ENCODE peak calls at places on chromosomes 3 and 15, in five cellular contexts. One of them, this sample, is unnamed.

GRCh38 chr3:135895106-135895733 is 70.3 kb upstream of the PPP2R3A start:
- DNase-seq in HepG2: peak
- DNase-seq in A549: peak
- DNase-seq in GM12878: peak
- DNase-seq in GM23338: peak
- DNase-seq in this sample: peak

GRCh38 chr3:126493731-126494130 is 18.0 kb upstream of the ZXDC start:
- DNase-seq in GM23338: no peak
- DNase-seq in HepG2: no peak
- DNase-seq in GM12878: no peak
- DNase-seq in A549: no peak
- DNase-seq in this sample: no peak

GRCh38 chr3:10198761-10199688 is 34.3 kb downstream of the IRAK2 start:
- DNase-seq in GM23338: no peak
- DNase-seq in GM12878: peak
- DNase-seq in A549: peak
- DNase-seq in HepG2: peak
- DNase-seq in this sample: peak

GRCh38 chr3:36653095-36653494 is 111.3 kb downstream of the DCLK3 start:
- DNase-seq in HepG2: no peak
- DNase-seq in GM12878: no peak
- DNase-seq in GM23338: no peak
- DNase-seq in A549: peak
- DNase-seq in this sample: no peak

GRCh38 chr15:92772061-92772460 is 116.5 kb upstream of the FAM174B start:
- DNase-seq in GM12878: no peak
- DNase-seq in A549: no peak
- DNase-seq in HepG2: no peak
- DNase-seq in GM23338: no peak
- DNase-seq in this sample: no peak

GRCh38 chr3:198081421-198081844 is 121.4 kb downstream of the LMLN start:
- DNase-seq in GM12878: no peak
- DNase-seq in HepG2: no peak
- DNase-seq in GM23338: peak
- DNase-seq in A549: no peak
- DNase-seq in this sample: no peak

GRCh38 chr3:179026636-179027035 is 45.0 kb downstream of the ZMAT3 start:
- DNase-seq in A549: no peak
- DNase-seq in HepG2: no peak
- DNase-seq in GM12878: no peak
- DNase-seq in GM23338: no peak
- DNase-seq in this sample: no peak

GRCh38 chr15:66651913-66652642 is 50.0 kb upstream of the SMAD6 start:
- DNase-seq in HepG2: peak
- DNase-seq in GM12878: no peak
- DNase-seq in GM23338: no peak
- DNase-seq in A549: no peak
- DNase-seq in this sample: no peak

GRCh38 chr15:101399431-101399830 is 90.1 kb downstream of the PCSK6 start:
- DNase-seq in HepG2: no peak
- DNase-seq in A549: no peak
- DNase-seq in GM12878: no peak
- DNase-seq in GM23338: no peak
- DNase-seq in this sample: no peak

GRCh38 chr3:116552261-116552660 is 107.0 kb upstream of the LSAMP start:
- DNase-seq in HepG2: no peak
- DNase-seq in GM12878: no peak
- DNase-seq in GM23338: no peak
- DNase-seq in A549: no peak
- DNase-seq in this sample: no peak

GRCh38 chr3:100310355-100310965 is 24.1 kb upstream of the NIT2 start:
- DNase-seq in GM23338: no peak
- DNase-seq in A549: no peak
- DNase-seq in HepG2: no peak
- DNase-seq in GM12878: no peak
- DNase-seq in this sample: no peak
- TF ChIP-seq JUNB in GM23338: no peak
- TF ChIP-seq JUNB in A549: no peak
- TF ChIP-seq JUNB in HepG2: no peak
- TF ChIP-seq JUNB in GM12878: no peak
- TF ChIP-seq JUNB in this sample: no peak

GRCh38 chr3:193556841-193557240 is 2.1 kb upstream of the ATP13A4 start:
- DNase-seq in A549: no peak
- DNase-seq in HepG2: no peak
- DNase-seq in GM23338: no peak
- DNase-seq in GM12878: no peak
- DNase-seq in this sample: no peak

GRCh38 chr3:193560870-193561269 is 6.2 kb upstream of the ATP13A4 start:
- DNase-seq in A549: no peak
- DNase-seq in GM12878: no peak
- DNase-seq in GM23338: no peak
- DNase-seq in HepG2: no peak
- DNase-seq in this sample: no peak

GRCh38 chr3:193563429-193563828 is 8.7 kb upstream of the ATP13A4 start:
- DNase-seq in GM23338: no peak
- DNase-seq in A549: no peak
- DNase-seq in GM12878: no peak
- DNase-seq in HepG2: no peak
- DNase-seq in this sample: no peak

GRCh38 chr3:193559100-193559499 is 4.4 kb upstream of the ATP13A4 start:
- DNase-seq in GM12878: no peak
- DNase-seq in HepG2: no peak
- DNase-seq in A549: no peak
- DNase-seq in GM23338: no peak
- DNase-seq in this sample: no peak

DNA sequence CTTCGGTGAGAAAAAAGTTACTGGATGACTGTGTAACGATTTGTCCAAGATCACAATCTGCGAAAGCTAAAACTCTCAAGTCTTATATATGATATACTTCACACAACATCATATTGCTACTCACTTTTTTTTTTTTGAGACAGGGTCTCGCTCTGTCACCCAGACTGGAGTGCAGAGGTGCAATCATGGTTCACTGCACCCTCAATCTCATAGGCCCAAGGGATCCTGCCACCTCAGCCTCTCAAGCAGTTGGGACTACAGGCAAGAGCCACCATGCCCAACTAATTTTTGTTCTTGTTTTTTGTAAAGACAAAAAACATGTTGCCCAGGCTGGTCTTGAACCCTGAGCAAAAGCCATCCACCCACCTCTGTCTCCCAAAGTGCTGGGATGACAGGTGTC is 5.4 kb upstream of the ATP13A4 start:
- DNase-seq in GM12878: no peak
- DNase-seq in GM23338: no peak
- DNase-seq in HepG2: no peak
- DNase-seq in A549: no peak
- DNase-seq in this sample: no peak
- TF ChIP-seq JUNB in GM12878: no peak
- TF ChIP-seq JUNB in GM23338: no peak
- TF ChIP-seq JUNB in HepG2: no peak
- TF ChIP-seq JUNB in A549: no peak
- TF ChIP-seq JUNB in this sample: no peak

DNA sequence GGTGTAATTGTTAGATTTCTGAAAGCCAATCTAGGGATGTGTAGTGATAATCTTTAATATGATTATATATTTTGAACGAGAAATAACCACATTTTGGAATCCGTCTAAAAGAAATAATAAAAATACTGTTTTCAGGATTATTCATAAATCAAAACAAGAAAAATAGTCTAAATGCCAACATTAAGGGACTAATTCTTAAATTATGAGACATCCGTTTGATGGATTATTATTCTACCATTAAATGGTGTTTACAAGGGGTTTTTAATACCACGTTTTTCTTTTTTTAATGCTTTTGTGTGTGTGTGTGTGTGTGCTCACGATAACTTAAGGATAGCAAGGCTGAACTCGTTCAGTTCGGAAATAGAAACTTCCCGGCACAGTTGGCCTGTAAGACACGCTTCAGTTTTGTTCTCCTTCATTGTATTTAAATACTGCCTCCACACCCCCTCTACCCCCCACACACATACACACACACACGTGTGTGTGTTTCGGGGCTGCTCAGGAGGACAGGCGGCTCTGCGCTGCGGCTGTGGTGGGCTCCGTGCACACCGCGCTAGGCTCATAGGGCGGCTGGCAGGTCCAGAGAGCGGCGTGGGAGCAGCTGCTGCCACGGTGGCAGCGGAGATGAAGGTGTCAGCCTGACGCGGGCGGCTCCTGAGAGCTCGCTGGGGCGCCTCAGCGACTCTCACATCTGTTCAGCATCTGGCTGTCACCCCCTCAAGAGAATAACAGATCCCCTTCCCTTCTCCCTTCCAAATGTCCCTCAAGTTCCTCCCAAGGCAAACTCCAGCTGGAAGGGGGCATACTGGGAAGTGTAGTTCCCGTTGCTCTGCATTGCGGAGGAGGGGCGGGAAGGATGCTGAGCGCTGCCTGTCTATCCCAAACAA is 23.0 kb upstream of the ANP32A start:
- DNase-seq in GM23338: peak
- DNase-seq in HepG2: no peak
- DNase-seq in GM12878: no peak
- DNase-seq in A549: no peak
- DNase-seq in this sample: no peak
- TF ChIP-seq JUNB in GM23338: no peak
- TF ChIP-seq JUNB in HepG2: no peak
- TF ChIP-seq JUNB in GM12878: no peak
- TF ChIP-seq JUNB in A549: no peak
- TF ChIP-seq JUNB in this sample: no peak

GRCh38 chr15:44535509-44536297 is 1.2 kb upstream of the EIF3J start:
- DNase-seq in HepG2: peak
- DNase-seq in GM12878: no peak
- DNase-seq in A549: peak
- DNase-seq in GM23338: peak
- DNase-seq in this sample: peak
- TF ChIP-seq JUNB in HepG2: no peak
- TF ChIP-seq JUNB in GM12878: no peak
- TF ChIP-seq JUNB in A549: no peak
- TF ChIP-seq JUNB in GM23338: no peak
- TF ChIP-seq JUNB in this sample: no peak

DNA sequence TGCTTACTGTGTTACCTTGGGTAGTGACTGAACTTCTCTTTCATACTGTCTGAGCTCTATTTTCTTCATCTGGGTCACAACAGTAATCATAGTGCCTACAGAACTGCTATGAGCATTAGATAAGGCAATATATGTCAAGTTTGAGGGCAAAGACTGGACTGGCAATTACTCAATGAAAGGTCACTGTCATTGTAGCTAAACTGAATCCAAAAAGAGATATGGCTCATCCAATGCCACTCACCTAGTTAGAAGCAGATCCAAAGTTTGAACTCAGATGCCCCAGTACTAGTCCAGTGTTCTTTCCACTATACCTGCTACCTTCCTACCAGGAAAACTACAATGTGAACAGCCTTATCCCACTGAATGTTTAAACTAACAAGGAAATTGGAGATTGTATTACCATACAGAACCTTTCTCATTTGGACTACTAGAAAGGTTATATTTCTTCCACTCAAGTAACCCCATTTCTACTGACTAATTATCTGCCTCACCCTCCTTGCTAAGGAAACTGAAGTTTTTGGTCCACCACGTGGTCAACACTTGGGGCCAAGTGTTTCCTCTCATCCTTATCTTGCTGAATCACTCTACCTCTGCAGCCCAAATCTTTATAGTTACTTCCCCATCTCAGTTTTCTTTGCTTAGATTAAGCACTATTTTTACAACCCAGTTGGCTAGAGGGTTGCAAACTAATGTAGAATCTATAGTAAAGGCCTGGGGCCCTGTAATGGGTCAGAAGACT is 202.3 kb upstream of the LPP start:
- DNase-seq in GM12878: no peak
- DNase-seq in GM23338: no peak
- DNase-seq in HepG2: no peak
- DNase-seq in A549: no peak
- DNase-seq in this sample: no peak
- TF ChIP-seq JUNB in GM12878: no peak
- TF ChIP-seq JUNB in GM23338: no peak
- TF ChIP-seq JUNB in HepG2: no peak
- TF ChIP-seq JUNB in A549: no peak
- TF ChIP-seq JUNB in this sample: no peak

DNA sequence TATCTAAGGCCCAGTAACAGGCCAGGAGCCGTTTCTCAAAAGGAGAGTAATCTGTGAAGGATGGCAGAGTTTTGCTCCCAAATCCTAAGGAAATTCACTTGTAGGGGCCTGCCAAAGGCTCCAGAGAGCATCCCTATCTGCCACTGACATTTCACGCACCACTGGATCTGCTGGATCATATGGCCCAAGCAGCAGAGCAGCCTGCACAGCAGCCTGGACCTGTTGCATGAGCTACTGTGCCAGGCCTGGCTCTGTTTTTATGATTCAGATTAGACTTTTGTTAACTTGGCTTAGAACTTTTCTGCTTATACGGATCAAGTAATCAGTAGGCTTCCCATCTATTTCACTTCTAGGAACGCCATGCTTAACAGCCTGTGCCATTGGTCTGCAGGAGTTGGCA is 70.7 kb downstream of the CHRD start:
- DNase-seq in HepG2: no peak
- DNase-seq in GM23338: no peak
- DNase-seq in A549: no peak
- DNase-seq in GM12878: no peak
- DNase-seq in this sample: no peak
- TF ChIP-seq JUNB in HepG2: no peak
- TF ChIP-seq JUNB in GM23338: no peak
- TF ChIP-seq JUNB in A549: no peak
- TF ChIP-seq JUNB in GM12878: no peak
- TF ChIP-seq JUNB in this sample: no peak

GRCh38 chr15:49627407-49627877 is 6.6 kb downstream of the DTWD1 start:
- DNase-seq in GM23338: no peak
- DNase-seq in GM12878: no peak
- DNase-seq in A549: peak
- DNase-seq in HepG2: peak
- DNase-seq in this sample: no peak
- TF ChIP-seq JUNB in GM23338: no peak
- TF ChIP-seq JUNB in GM12878: no peak
- TF ChIP-seq JUNB in A549: peak
- TF ChIP-seq JUNB in HepG2: no peak
- TF ChIP-seq JUNB in this sample: no peak

DNA sequence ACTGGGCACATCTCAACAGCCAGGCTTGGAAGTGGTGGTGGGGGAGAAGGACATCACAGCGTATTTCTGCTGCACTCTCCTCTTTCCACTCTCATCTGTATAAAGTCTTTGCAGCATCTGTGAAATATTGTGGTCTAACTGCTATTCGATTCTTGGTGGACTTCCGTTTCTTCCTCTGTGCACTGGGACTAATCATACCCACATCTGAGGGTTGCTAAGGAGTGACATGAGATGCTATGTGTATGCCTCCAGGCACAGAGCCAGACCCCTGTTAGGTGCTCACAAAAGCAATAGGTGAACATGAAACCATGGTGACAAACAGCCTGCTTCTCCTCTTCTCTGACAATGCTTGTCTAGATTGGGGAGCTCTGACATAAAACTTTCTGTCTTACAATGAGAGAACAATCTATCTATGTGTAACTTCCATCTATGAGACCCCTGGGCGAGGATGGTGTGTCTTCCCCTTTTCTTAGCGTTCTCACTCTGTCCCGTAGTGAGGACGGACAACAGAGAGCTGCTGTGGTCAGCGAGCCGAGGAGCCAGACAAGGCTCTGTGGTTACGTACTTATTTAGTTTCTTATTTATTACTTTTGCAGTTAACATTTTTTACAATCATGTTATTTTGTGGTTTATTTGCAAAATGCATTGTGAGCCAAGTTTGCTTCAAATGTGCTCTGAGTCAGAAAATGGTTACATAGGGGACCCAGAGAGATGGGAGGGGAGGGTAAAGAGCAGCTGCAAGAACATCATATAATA is 196.7 kb upstream of the TPRG1 start:
- DNase-seq in GM23338: no peak
- DNase-seq in HepG2: no peak
- DNase-seq in A549: no peak
- DNase-seq in GM12878: no peak
- DNase-seq in this sample: no peak
- TF ChIP-seq JUNB in GM23338: no peak
- TF ChIP-seq JUNB in HepG2: no peak
- TF ChIP-seq JUNB in A549: no peak
- TF ChIP-seq JUNB in GM12878: no peak
- TF ChIP-seq JUNB in this sample: no peak